ENCODE peak calls at places on chromosomes 12 and 14, in eight cellular contexts. W is right lobe of liver, F is NCI-H146, B is fibroblast of gingiva, H is PC-3, Z is neural crest cell, Q is MG63, A is Daoy. X is an unnamed sample.

GRCh38 chr12:95763809-95764253 is 26.7 kb downstream of the NTN4 start:
- DNase-seq in W (no peak), F (no peak), B (peak; percentile 77), H (peak; percentile 96), Z (no peak), Q (peak; percentile 77), A (peak; percentile 88), X (peak; percentile 55)

GRCh38 chr12:93776581-93777018 is 99.4 kb downstream of the CRADD start:
- DNase-seq in W (no peak), F (no peak), B (peak; percentile 99), H (no peak), Z (no peak), Q (no peak), A (no peak), X (peak; percentile 99)

GRCh38 chr12:41418586-41418985 is 230.5 kb downstream of the PDZRN4 start:
- DNase-seq in W (no peak), F (no peak), B (no peak), H (no peak), Z (no peak), Q (no peak), A (no peak), X (no peak)

GRCh38 chr14:58944226-58944769 is 244.2 kb upstream of the DAAM1 start:
- DNase-seq in W (no peak), F (peak; percentile 9), B (no peak), H (no peak), Z (peak; percentile 5), Q (no peak), A (no peak), X (no peak)

GRCh38 chr14:66401447-66402095 is 84.6 kb upstream of the CCDC196 start:
- DNase-seq in W (no peak), F (no peak), B (peak; percentile 3), H (peak; percentile 52), Z (no peak), Q (no peak), A (no peak), X (no peak)

GRCh38 chr12:99680276-99680675 is 32.7 kb downstream of the GARIN6 start:
- DNase-seq in W (no peak), F (no peak), B (no peak), H (no peak), Z (no peak), Q (no peak), A (no peak), X (no peak)

GRCh38 chr14:50796391-50796790 is 34.6 kb downstream of the NIN start:
- DNase-seq in W (no peak), F (no peak), B (no peak), H (no peak), Z (no peak), Q (no peak), A (no peak), X (no peak)

GRCh38 chr12:18422849-18423248 is 161.5 kb downstream of the PIK3C2G start:
- DNase-seq in W (no peak), F (no peak), B (no peak), H (no peak), Z (no peak), Q (no peak), A (no peak), X (no peak)

GRCh38 chr12:102682698-102683289 is 202.4 kb upstream of the IGF1 start:
- DNase-seq in W (no peak), F (no peak), B (no peak), H (no peak), Z (no peak), Q (no peak), A (no peak), X (no peak)

GRCh38 chr14:46951103-46951502 is 299.5 kb upstream of the RPL10L start:
- DNase-seq in W (no peak), F (no peak), B (no peak), H (no peak), Z (no peak), Q (no peak), A (no peak), X (no peak)

GRCh38 chr12:113420996-113421595 is 1.1 kb upstream of the SDSL start:
- DNase-seq in W (peak; percentile 79), F (no peak), B (no peak), H (no peak), Z (no peak), Q (no peak), A (no peak), X (no peak)

GRCh38 chr14:105067140-105067968 is 2.1 kb upstream of the GPR132 start:
- DNase-seq in W (peak; percentile 45), F (no peak), B (no peak), H (peak; percentile 30), Z (no peak), Q (peak; percentile 37), A (peak; percentile 68), X (no peak)

GRCh38 chr12:96811083-96811482 is 96.0 kb upstream of the NEDD1 start:
- DNase-seq in W (no peak), F (no peak), B (no peak), H (peak; percentile 99), Z (no peak), Q (peak; percentile 4), A (peak; percentile 76), X (peak; percentile 40)

GRCh38 chr12:54311091-54311490 is 10.3 kb upstream of the NFE2 start:
- DNase-seq in W (no peak), F (no peak), B (no peak), H (no peak), Z (no peak), Q (no peak), A (no peak), X (no peak)

GRCh38 chr12:96108321-96108720 is 72.9 kb upstream of the LTA4H start:
- DNase-seq in W (peak; percentile 59), F (no peak), B (no peak), H (no peak), Z (no peak), Q (no peak), A (peak; percentile 15), X (no peak)

GRCh38 chr14:104264495-104265265 is 126.3 kb downstream of the KIF26A start:
- DNase-seq in W (peak; percentile 35), F (no peak), B (no peak), H (no peak), Z (no peak), Q (no peak), A (no peak), X (no peak)

GRCh38 chr12:51371295-51371953 is 19.8 kb downstream of the GALNT6 start:
- DNase-seq in W (peak; percentile 93), F (no peak), B (peak; percentile 97), H (peak; percentile 98), Z (no peak), Q (peak; percentile 95), A (peak; percentile 99), X (peak; percentile 83)

GRCh38 chr14:74401504-74402241 is 24.3 kb downstream of the SYNDIG1L start:
- DNase-seq in W (peak; percentile 39), F (no peak), B (no peak), H (no peak), Z (peak; percentile 14), Q (no peak), A (peak; percentile 37), X (no peak)

GRCh38 chr14:70658899-70659298 is 17.2 kb downstream of the TTC9 start:
- DNase-seq in W (no peak), F (no peak), B (no peak), H (no peak), Z (no peak), Q (no peak), A (no peak), X (no peak)

GRCh38 chr12:1297206-1297605 is 297.2 kb downstream of the FBXL14 start:
- DNase-seq in W (no peak), F (no peak), B (peak; percentile 78), H (no peak), Z (no peak), Q (no peak), A (no peak), X (peak; percentile 16)

X was measured in AG04449.